ENCODE peak calls at places on chromosomes 11 and 22, in eight cellular contexts. One of them, this sample, is unnamed. For H3K27me3, the result is how much of the 10 kb centered on the place peaks cover.

GRCh38 chr22:20811171-20811570 is 37.3 kb downstream of the SERPIND1 start:
- DNase-seq in PC-3: no peak
- DNase-seq in mesendoderm: no peak
- DNase-seq in fibroblast of lung: no peak
- DNase-seq in dorsolateral prefrontal cortex: no peak
- DNase-seq in transverse colon: no peak
- DNase-seq in K562: no peak
- DNase-seq in heart left ventricle: no peak
- DNase-seq in this sample: no peak

GRCh38 chr11:11975201-11976092 is 33.0 kb downstream of the DKK3 start:
- DNase-seq in PC-3: peak
- DNase-seq in mesendoderm: peak
- DNase-seq in fibroblast of lung: no peak
- DNase-seq in dorsolateral prefrontal cortex: no peak
- DNase-seq in transverse colon: no peak
- DNase-seq in K562: no peak
- DNase-seq in heart left ventricle: no peak
- DNase-seq in this sample: no peak

GRCh38 chr11:116990061-116990473 is 108.2 kb downstream of the SIK3 start:
- DNase-seq in PC-3: peak
- DNase-seq in mesendoderm: no peak
- DNase-seq in fibroblast of lung: peak
- DNase-seq in dorsolateral prefrontal cortex: no peak
- DNase-seq in transverse colon: no peak
- DNase-seq in K562: peak
- DNase-seq in heart left ventricle: peak
- DNase-seq in this sample: peak

GRCh38 chr11:20035701-20036601 is 124.3 kb downstream of the DBX1 start:
- DNase-seq in PC-3: peak
- DNase-seq in mesendoderm: no peak
- DNase-seq in fibroblast of lung: peak
- DNase-seq in dorsolateral prefrontal cortex: no peak
- DNase-seq in transverse colon: no peak
- DNase-seq in K562: peak
- DNase-seq in heart left ventricle: no peak
- DNase-seq in this sample: no peak

GRCh38 chr11:83681045-83681781 is 395.0 kb upstream of the CCDC90B start:
- DNase-seq in PC-3: no peak
- DNase-seq in mesendoderm: no peak
- DNase-seq in fibroblast of lung: no peak
- DNase-seq in dorsolateral prefrontal cortex: no peak
- DNase-seq in transverse colon: no peak
- DNase-seq in K562: no peak
- DNase-seq in heart left ventricle: no peak
- DNase-seq in this sample: no peak

GRCh38 chr11:122690801-122691649 is 35.5 kb downstream of the UBASH3B start:
- DNase-seq in PC-3: no peak
- DNase-seq in mesendoderm: no peak
- DNase-seq in fibroblast of lung: peak
- DNase-seq in dorsolateral prefrontal cortex: no peak
- DNase-seq in transverse colon: no peak
- DNase-seq in K562: no peak
- DNase-seq in heart left ventricle: no peak
- DNase-seq in this sample: peak

GRCh38 chr11:102924851-102925380 is 30.6 kb downstream of the MMP13 start:
- DNase-seq in PC-3: peak
- DNase-seq in mesendoderm: peak
- DNase-seq in fibroblast of lung: peak
- DNase-seq in dorsolateral prefrontal cortex: no peak
- DNase-seq in transverse colon: peak
- DNase-seq in K562: no peak
- DNase-seq in heart left ventricle: no peak
- DNase-seq in this sample: no peak

GRCh38 chr11:68142028-68142412 is 20.8 kb upstream of the CHKA start:
- DNase-seq in PC-3: peak
- DNase-seq in mesendoderm: no peak
- DNase-seq in fibroblast of lung: no peak
- DNase-seq in dorsolateral prefrontal cortex: no peak
- DNase-seq in transverse colon: no peak
- DNase-seq in K562: no peak
- DNase-seq in heart left ventricle: no peak
- DNase-seq in this sample: peak

GRCh38 chr11:69004411-69005182 is 8.4 kb downstream of the MRGPRF start:
- DNase-seq in PC-3: no peak
- DNase-seq in mesendoderm: no peak
- DNase-seq in fibroblast of lung: no peak
- DNase-seq in dorsolateral prefrontal cortex: no peak
- DNase-seq in transverse colon: no peak
- DNase-seq in K562: no peak
- DNase-seq in heart left ventricle: no peak
- DNase-seq in this sample: no peak

GRCh38 chr11:93238956-93239355 is 41.2 kb upstream of the SLC36A4 start:
- DNase-seq in PC-3: no peak
- DNase-seq in mesendoderm: peak
- DNase-seq in fibroblast of lung: peak
- DNase-seq in dorsolateral prefrontal cortex: no peak
- DNase-seq in transverse colon: no peak
- DNase-seq in K562: no peak
- DNase-seq in heart left ventricle: no peak
- DNase-seq in this sample: no peak

GRCh38 chr11:28146123-28146751 is 38.0 kb downstream of the METTL15 start:
- DNase-seq in PC-3: peak
- DNase-seq in mesendoderm: peak
- DNase-seq in fibroblast of lung: peak
- DNase-seq in dorsolateral prefrontal cortex: no peak
- DNase-seq in transverse colon: no peak
- DNase-seq in K562: peak
- DNase-seq in heart left ventricle: no peak
- DNase-seq in this sample: peak

GRCh38 chr11:70577948-70578347 is 179.6 kb downstream of the CTTN start:
- DNase-seq in PC-3: no peak
- DNase-seq in mesendoderm: no peak
- DNase-seq in fibroblast of lung: no peak
- DNase-seq in dorsolateral prefrontal cortex: peak
- DNase-seq in transverse colon: no peak
- DNase-seq in K562: no peak
- DNase-seq in heart left ventricle: no peak
- DNase-seq in this sample: no peak

GRCh38 chr22:26229910-26230309 is 60.6 kb downstream of the SEZ6L start:
- DNase-seq in PC-3: no peak
- DNase-seq in mesendoderm: no peak
- DNase-seq in fibroblast of lung: no peak
- DNase-seq in dorsolateral prefrontal cortex: no peak
- DNase-seq in transverse colon: no peak
- DNase-seq in K562: no peak
- DNase-seq in heart left ventricle: no peak
- DNase-seq in this sample: no peak

GRCh38 chr22:29330753-29331152 is 15.3 kb upstream of the RASL10A start:
- DNase-seq in PC-3: no peak
- DNase-seq in mesendoderm: peak
- DNase-seq in fibroblast of lung: peak
- DNase-seq in dorsolateral prefrontal cortex: no peak
- DNase-seq in transverse colon: no peak
- DNase-seq in K562: no peak
- DNase-seq in heart left ventricle: peak
- DNase-seq in this sample: no peak

GRCh38 chr11:8631395-8632110 is 37.5 kb upstream of the STK33 start:
- DNase-seq in PC-3: peak
- DNase-seq in mesendoderm: no peak
- DNase-seq in fibroblast of lung: peak
- DNase-seq in dorsolateral prefrontal cortex: no peak
- DNase-seq in transverse colon: no peak
- DNase-seq in K562: peak
- DNase-seq in heart left ventricle: no peak
- DNase-seq in this sample: no peak

GRCh38 chr11:23570828-23571227 is 710.6 kb upstream of the CCDC179 start:
- DNase-seq in PC-3: peak
- DNase-seq in mesendoderm: no peak
- DNase-seq in fibroblast of lung: peak
- DNase-seq in dorsolateral prefrontal cortex: no peak
- DNase-seq in transverse colon: no peak
- DNase-seq in K562: no peak
- DNase-seq in heart left ventricle: no peak
- DNase-seq in this sample: no peak

GRCh38 chr22:24156915-24157782 is 24.1 kb upstream of the SUSD2 start:
- DNase-seq in PC-3: peak
- DNase-seq in mesendoderm: peak
- DNase-seq in fibroblast of lung: peak
- DNase-seq in dorsolateral prefrontal cortex: peak
- DNase-seq in transverse colon: peak
- DNase-seq in K562: peak
- DNase-seq in heart left ventricle: peak
- DNase-seq in this sample: peak

GRCh38 chr11:15901046-15901445 is 455.3 kb downstream of the SOX6 start:
- DNase-seq in PC-3: no peak
- DNase-seq in mesendoderm: peak
- DNase-seq in fibroblast of lung: no peak
- DNase-seq in dorsolateral prefrontal cortex: no peak
- DNase-seq in transverse colon: no peak
- DNase-seq in K562: no peak
- DNase-seq in heart left ventricle: peak
- DNase-seq in this sample: peak

GRCh38 chr11:8263109-8263768 is 439 bp downstream of the LMO1 start:
- DNase-seq in PC-3: no peak
- DNase-seq in mesendoderm: peak
- DNase-seq in fibroblast of lung: peak
- DNase-seq in dorsolateral prefrontal cortex: peak
- DNase-seq in transverse colon: no peak
- DNase-seq in K562: no peak
- DNase-seq in heart left ventricle: no peak
- DNase-seq in this sample: peak

GRCh38 chr11:70466154-70466553 is 67.8 kb downstream of the CTTN start:
- DNase-seq in PC-3: peak
- DNase-seq in mesendoderm: peak
- DNase-seq in fibroblast of lung: peak
- DNase-seq in dorsolateral prefrontal cortex: peak
- DNase-seq in transverse colon: no peak
- DNase-seq in K562: peak
- DNase-seq in heart left ventricle: no peak
- DNase-seq in this sample: no peak

GRCh38 chr22:46090051-46090591 is 60.2 kb upstream of the PPARA start:
- DNase-seq in PC-3: no peak
- DNase-seq in mesendoderm: no peak
- DNase-seq in fibroblast of lung: peak
- DNase-seq in dorsolateral prefrontal cortex: peak
- DNase-seq in transverse colon: peak
- DNase-seq in K562: no peak
- DNase-seq in heart left ventricle: peak
- DNase-seq in this sample: peak

GRCh38 chr11:100546714-100547113 is 140.4 kb upstream of the ARHGAP42 start:
- DNase-seq in PC-3: peak
- DNase-seq in mesendoderm: peak
- DNase-seq in fibroblast of lung: peak
- DNase-seq in dorsolateral prefrontal cortex: no peak
- DNase-seq in transverse colon: peak
- DNase-seq in K562: no peak
- DNase-seq in heart left ventricle: no peak
- DNase-seq in this sample: no peak

GRCh38 chr22:43923191-43923590 is 414 bp upstream of the PNPLA3 start:
- DNase-seq in PC-3: no peak
- DNase-seq in mesendoderm: no peak
- DNase-seq in fibroblast of lung: peak
- DNase-seq in dorsolateral prefrontal cortex: no peak
- DNase-seq in transverse colon: no peak
- DNase-seq in K562: no peak
- DNase-seq in heart left ventricle: no peak
- DNase-seq in this sample: peak

GRCh38 chr11:76657824-76658170 is 12.8 kb downstream of the LRRC32 start:
- DNase-seq in PC-3: no peak
- DNase-seq in mesendoderm: no peak
- DNase-seq in fibroblast of lung: no peak
- DNase-seq in dorsolateral prefrontal cortex: no peak
- DNase-seq in transverse colon: no peak
- DNase-seq in K562: no peak
- DNase-seq in heart left ventricle: no peak
- DNase-seq in this sample: no peak

GRCh38 chr11:116960916-116961315 is 123.5 kb upstream of the APOA1 start:
- DNase-seq in PC-3: peak
- DNase-seq in mesendoderm: peak
- DNase-seq in fibroblast of lung: peak
- DNase-seq in dorsolateral prefrontal cortex: no peak
- DNase-seq in transverse colon: no peak
- DNase-seq in K562: no peak
- DNase-seq in heart left ventricle: no peak
- DNase-seq in this sample: no peak

GRCh38 chr22:49106136-49106930 is 721.3 kb downstream of the BRD1 start:
- DNase-seq in PC-3: no peak
- DNase-seq in mesendoderm: no peak
- DNase-seq in fibroblast of lung: no peak
- DNase-seq in dorsolateral prefrontal cortex: no peak
- DNase-seq in transverse colon: no peak
- DNase-seq in K562: no peak
- DNase-seq in heart left ventricle: no peak
- DNase-seq in this sample: no peak

GRCh38 chr22:19679476-19680099 is 34.7 kb upstream of the SEPTIN5 start:
- DNase-seq in PC-3: peak
- DNase-seq in mesendoderm: peak
- DNase-seq in fibroblast of lung: no peak
- DNase-seq in dorsolateral prefrontal cortex: peak
- DNase-seq in transverse colon: peak
- DNase-seq in K562: peak
- DNase-seq in heart left ventricle: peak
- DNase-seq in this sample: peak

GRCh38 chr11:130381317-130381716 is 47.1 kb downstream of the ADAMTS8 start:
- DNase-seq in PC-3: no peak
- DNase-seq in mesendoderm: peak
- DNase-seq in fibroblast of lung: no peak
- DNase-seq in dorsolateral prefrontal cortex: no peak
- DNase-seq in transverse colon: no peak
- DNase-seq in K562: peak
- DNase-seq in heart left ventricle: no peak
- DNase-seq in this sample: peak
- H3K27me3 ChIP-seq in PC-3: under half
- H3K27me3 ChIP-seq in mesendoderm: under half
- H3K27me3 ChIP-seq in fibroblast of lung: under half
- H3K27me3 ChIP-seq in dorsolateral prefrontal cortex: under half
- H3K27me3 ChIP-seq in transverse colon: under half
- H3K27me3 ChIP-seq in K562: under half
- H3K27me3 ChIP-seq in heart left ventricle: under half
- H3K27me3 ChIP-seq in this sample: under half

GRCh38 chr11:120249279-120250022 is 9.5 kb downstream of the POU2F3 start:
- DNase-seq in PC-3: no peak
- DNase-seq in mesendoderm: no peak
- DNase-seq in fibroblast of lung: no peak
- DNase-seq in dorsolateral prefrontal cortex: no peak
- DNase-seq in transverse colon: no peak
- DNase-seq in K562: no peak
- DNase-seq in heart left ventricle: no peak
- DNase-seq in this sample: no peak
- H3K27me3 ChIP-seq in PC-3: under half
- H3K27me3 ChIP-seq in mesendoderm: under half
- H3K27me3 ChIP-seq in fibroblast of lung: under half
- H3K27me3 ChIP-seq in dorsolateral prefrontal cortex: under half
- H3K27me3 ChIP-seq in transverse colon: under half
- H3K27me3 ChIP-seq in K562: half or more
- H3K27me3 ChIP-seq in heart left ventricle: under half
- H3K27me3 ChIP-seq in this sample: under half

GRCh38 chr11:2515401-2516275 is 70.8 kb downstream of the KCNQ1 start:
- DNase-seq in PC-3: no peak
- DNase-seq in mesendoderm: no peak
- DNase-seq in fibroblast of lung: no peak
- DNase-seq in dorsolateral prefrontal cortex: peak
- DNase-seq in transverse colon: peak
- DNase-seq in K562: no peak
- DNase-seq in heart left ventricle: peak
- DNase-seq in this sample: peak
- H3K27me3 ChIP-seq in PC-3: under half
- H3K27me3 ChIP-seq in mesendoderm: under half
- H3K27me3 ChIP-seq in fibroblast of lung: under half
- H3K27me3 ChIP-seq in dorsolateral prefrontal cortex: under half
- H3K27me3 ChIP-seq in transverse colon: under half
- H3K27me3 ChIP-seq in K562: half or more
- H3K27me3 ChIP-seq in heart left ventricle: under half
- H3K27me3 ChIP-seq in this sample: under half

GRCh38 chr22:42162728-42163489 is 32.3 kb upstream of the CYP2D6 start:
- DNase-seq in PC-3: no peak
- DNase-seq in mesendoderm: no peak
- DNase-seq in fibroblast of lung: no peak
- DNase-seq in dorsolateral prefrontal cortex: no peak
- DNase-seq in transverse colon: no peak
- DNase-seq in K562: no peak
- DNase-seq in heart left ventricle: no peak
- DNase-seq in this sample: no peak
- H3K27me3 ChIP-seq in PC-3: under half
- H3K27me3 ChIP-seq in mesendoderm: under half
- H3K27me3 ChIP-seq in fibroblast of lung: under half
- H3K27me3 ChIP-seq in dorsolateral prefrontal cortex: under half
- H3K27me3 ChIP-seq in transverse colon: under half
- H3K27me3 ChIP-seq in K562: under half
- H3K27me3 ChIP-seq in heart left ventricle: under half
- H3K27me3 ChIP-seq in this sample: under half

This sample was measured in body of pancreas.